ENCODE peak calls at places on chromosome 4, in nine cellular contexts. One of them, this sample, is unnamed.

GRCh38 chr4:81466841-81467671 is 4.7 kb downstream of the RASGEF1B start:
- DNase-seq in RCC 7860: peak; percentile 55
- DNase-seq in activated T-cell treated with anti-CD3 and anti-CD28 coated beads for 4 hours: peak; percentile 75
- DNase-seq in posterior cingulate gyrus: peak; percentile 66
- DNase-seq in stimulated activated CD8-positive, alpha-beta memory T cell treated with anti-CD3 and anti-CD28 coated beads, Interleukin-15, amount 100 ng/mL, for 48 hours: no peak
- DNase-seq in EL: peak; percentile 56
- DNase-seq in H4: peak; percentile 61
- DNase-seq in NCI-H1092 treated with DMSO at 0.1 percent for 48 hours: peak; percentile 78
- DNase-seq in SHP77 treated with DMSO at 0.1 percent for 48 hours: peak; percentile 37
- DNase-seq in this sample: peak; percentile 64

GRCh38 chr4:95701500-95701899 is 138.4 kb upstream of the PDHA2 start:
- DNase-seq in stimulated activated CD8-positive, alpha-beta memory T cell treated with anti-CD3 and anti-CD28 coated beads, Interleukin-15, amount 100 ng/mL, for 48 hours: no peak
- DNase-seq in SHP77 treated with DMSO at 0.1 percent for 48 hours: no peak
- DNase-seq in EL: no peak
- DNase-seq in H4: peak; percentile 42
- DNase-seq in RCC 7860: no peak
- DNase-seq in activated T-cell treated with anti-CD3 and anti-CD28 coated beads for 4 hours: no peak
- DNase-seq in posterior cingulate gyrus: no peak
- DNase-seq in NCI-H1092 treated with DMSO at 0.1 percent for 48 hours: no peak
- DNase-seq in this sample: no peak

GRCh38 chr4:169024762-169025161 is 14.7 kb upstream of the CBR4 start:
- DNase-seq in activated T-cell treated with anti-CD3 and anti-CD28 coated beads for 4 hours: no peak
- DNase-seq in H4: peak; percentile 49
- DNase-seq in posterior cingulate gyrus: no peak
- DNase-seq in SHP77 treated with DMSO at 0.1 percent for 48 hours: no peak
- DNase-seq in NCI-H1092 treated with DMSO at 0.1 percent for 48 hours: peak; percentile 12
- DNase-seq in stimulated activated CD8-positive, alpha-beta memory T cell treated with anti-CD3 and anti-CD28 coated beads, Interleukin-15, amount 100 ng/mL, for 48 hours: no peak
- DNase-seq in EL: peak; percentile 41
- DNase-seq in RCC 7860: no peak
- DNase-seq in this sample: no peak

GRCh38 chr4:175998782-175999181 is 66.9 kb upstream of the WDR17 start:
- DNase-seq in NCI-H1092 treated with DMSO at 0.1 percent for 48 hours: no peak
- DNase-seq in posterior cingulate gyrus: no peak
- DNase-seq in H4: no peak
- DNase-seq in SHP77 treated with DMSO at 0.1 percent for 48 hours: no peak
- DNase-seq in stimulated activated CD8-positive, alpha-beta memory T cell treated with anti-CD3 and anti-CD28 coated beads, Interleukin-15, amount 100 ng/mL, for 48 hours: no peak
- DNase-seq in EL: no peak
- DNase-seq in activated T-cell treated with anti-CD3 and anti-CD28 coated beads for 4 hours: no peak
- DNase-seq in RCC 7860: no peak
- DNase-seq in this sample: no peak

GRCh38 chr4:100379583-100380105 is 138.2 kb downstream of the EMCN start:
- DNase-seq in posterior cingulate gyrus: no peak
- DNase-seq in stimulated activated CD8-positive, alpha-beta memory T cell treated with anti-CD3 and anti-CD28 coated beads, Interleukin-15, amount 100 ng/mL, for 48 hours: no peak
- DNase-seq in SHP77 treated with DMSO at 0.1 percent for 48 hours: no peak
- DNase-seq in NCI-H1092 treated with DMSO at 0.1 percent for 48 hours: no peak
- DNase-seq in RCC 7860: no peak
- DNase-seq in activated T-cell treated with anti-CD3 and anti-CD28 coated beads for 4 hours: no peak
- DNase-seq in H4: no peak
- DNase-seq in EL: no peak
- DNase-seq in this sample: no peak

GRCh38 chr4:7733801-7734650 is 205.6 kb downstream of the AFAP1 start:
- DNase-seq in stimulated activated CD8-positive, alpha-beta memory T cell treated with anti-CD3 and anti-CD28 coated beads, Interleukin-15, amount 100 ng/mL, for 48 hours: no peak
- DNase-seq in EL: no peak
- DNase-seq in H4: no peak
- DNase-seq in activated T-cell treated with anti-CD3 and anti-CD28 coated beads for 4 hours: no peak
- DNase-seq in RCC 7860: no peak
- DNase-seq in posterior cingulate gyrus: no peak
- DNase-seq in SHP77 treated with DMSO at 0.1 percent for 48 hours: no peak
- DNase-seq in NCI-H1092 treated with DMSO at 0.1 percent for 48 hours: no peak
- DNase-seq in this sample: no peak

GRCh38 chr4:10605746-10606482 is 78.7 kb downstream of the CLNK start:
- DNase-seq in EL: peak; percentile 79
- DNase-seq in H4: peak; percentile 47
- DNase-seq in stimulated activated CD8-positive, alpha-beta memory T cell treated with anti-CD3 and anti-CD28 coated beads, Interleukin-15, amount 100 ng/mL, for 48 hours: no peak
- DNase-seq in RCC 7860: peak; percentile 78
- DNase-seq in SHP77 treated with DMSO at 0.1 percent for 48 hours: no peak
- DNase-seq in posterior cingulate gyrus: no peak
- DNase-seq in NCI-H1092 treated with DMSO at 0.1 percent for 48 hours: no peak
- DNase-seq in activated T-cell treated with anti-CD3 and anti-CD28 coated beads for 4 hours: no peak
- DNase-seq in this sample: no peak

GRCh38 chr4:189305500-189305899 is 635.2 kb upstream of the FRG1 start:
- DNase-seq in activated T-cell treated with anti-CD3 and anti-CD28 coated beads for 4 hours: no peak
- DNase-seq in H4: no peak
- DNase-seq in stimulated activated CD8-positive, alpha-beta memory T cell treated with anti-CD3 and anti-CD28 coated beads, Interleukin-15, amount 100 ng/mL, for 48 hours: no peak
- DNase-seq in RCC 7860: no peak
- DNase-seq in EL: no peak
- DNase-seq in NCI-H1092 treated with DMSO at 0.1 percent for 48 hours: peak; percentile 13
- DNase-seq in SHP77 treated with DMSO at 0.1 percent for 48 hours: no peak
- DNase-seq in posterior cingulate gyrus: no peak
- DNase-seq in this sample: no peak

GRCh38 chr4:169272265-169272886 is 1.6 kb upstream of the SH3RF1 start:
- DNase-seq in activated T-cell treated with anti-CD3 and anti-CD28 coated beads for 4 hours: no peak
- DNase-seq in RCC 7860: peak; percentile 21
- DNase-seq in EL: peak; percentile 87
- DNase-seq in NCI-H1092 treated with DMSO at 0.1 percent for 48 hours: no peak
- DNase-seq in posterior cingulate gyrus: no peak
- DNase-seq in stimulated activated CD8-positive, alpha-beta memory T cell treated with anti-CD3 and anti-CD28 coated beads, Interleukin-15, amount 100 ng/mL, for 48 hours: no peak
- DNase-seq in H4: no peak
- DNase-seq in SHP77 treated with DMSO at 0.1 percent for 48 hours: no peak
- DNase-seq in this sample: no peak

GRCh38 chr4:131430302-131430701 is 1718.8 kb upstream of the PCDH10 start:
- DNase-seq in NCI-H1092 treated with DMSO at 0.1 percent for 48 hours: no peak
- DNase-seq in RCC 7860: no peak
- DNase-seq in H4: peak; percentile 15
- DNase-seq in SHP77 treated with DMSO at 0.1 percent for 48 hours: no peak
- DNase-seq in stimulated activated CD8-positive, alpha-beta memory T cell treated with anti-CD3 and anti-CD28 coated beads, Interleukin-15, amount 100 ng/mL, for 48 hours: no peak
- DNase-seq in EL: no peak
- DNase-seq in activated T-cell treated with anti-CD3 and anti-CD28 coated beads for 4 hours: no peak
- DNase-seq in posterior cingulate gyrus: no peak
- DNase-seq in this sample: no peak

GRCh38 chr4:74451214-74451661 is 6.3 kb downstream of the AREG start:
- DNase-seq in posterior cingulate gyrus: no peak
- DNase-seq in stimulated activated CD8-positive, alpha-beta memory T cell treated with anti-CD3 and anti-CD28 coated beads, Interleukin-15, amount 100 ng/mL, for 48 hours: no peak
- DNase-seq in SHP77 treated with DMSO at 0.1 percent for 48 hours: no peak
- DNase-seq in H4: peak; percentile 26
- DNase-seq in RCC 7860: peak; percentile 60
- DNase-seq in NCI-H1092 treated with DMSO at 0.1 percent for 48 hours: no peak
- DNase-seq in activated T-cell treated with anti-CD3 and anti-CD28 coated beads for 4 hours: no peak
- DNase-seq in EL: peak; percentile 68
- DNase-seq in this sample: no peak

GRCh38 chr4:17511041-17511949 is 595 bp downstream of the QDPR start:
- DNase-seq in EL: peak; percentile 62
- DNase-seq in RCC 7860: no peak
- DNase-seq in activated T-cell treated with anti-CD3 and anti-CD28 coated beads for 4 hours: peak; percentile 36
- DNase-seq in stimulated activated CD8-positive, alpha-beta memory T cell treated with anti-CD3 and anti-CD28 coated beads, Interleukin-15, amount 100 ng/mL, for 48 hours: peak; percentile 34
- DNase-seq in SHP77 treated with DMSO at 0.1 percent for 48 hours: no peak
- DNase-seq in NCI-H1092 treated with DMSO at 0.1 percent for 48 hours: peak; percentile 67
- DNase-seq in posterior cingulate gyrus: peak; percentile 46
- DNase-seq in H4: peak; percentile 42
- DNase-seq in this sample: peak; percentile 54

GRCh38 chr4:173009129-173009823 is 159.3 kb upstream of the GALNT7 start:
- DNase-seq in posterior cingulate gyrus: no peak
- DNase-seq in RCC 7860: no peak
- DNase-seq in H4: peak; percentile 66
- DNase-seq in stimulated activated CD8-positive, alpha-beta memory T cell treated with anti-CD3 and anti-CD28 coated beads, Interleukin-15, amount 100 ng/mL, for 48 hours: no peak
- DNase-seq in NCI-H1092 treated with DMSO at 0.1 percent for 48 hours: no peak
- DNase-seq in SHP77 treated with DMSO at 0.1 percent for 48 hours: peak; percentile 43
- DNase-seq in EL: peak; percentile 2
- DNase-seq in activated T-cell treated with anti-CD3 and anti-CD28 coated beads for 4 hours: no peak
- DNase-seq in this sample: no peak

GRCh38 chr4:185179488-185179887 is 24.3 kb downstream of the CFAP97 start:
- DNase-seq in EL: no peak
- DNase-seq in RCC 7860: no peak
- DNase-seq in H4: no peak
- DNase-seq in activated T-cell treated with anti-CD3 and anti-CD28 coated beads for 4 hours: no peak
- DNase-seq in stimulated activated CD8-positive, alpha-beta memory T cell treated with anti-CD3 and anti-CD28 coated beads, Interleukin-15, amount 100 ng/mL, for 48 hours: no peak
- DNase-seq in posterior cingulate gyrus: no peak
- DNase-seq in SHP77 treated with DMSO at 0.1 percent for 48 hours: no peak
- DNase-seq in NCI-H1092 treated with DMSO at 0.1 percent for 48 hours: no peak
- DNase-seq in this sample: no peak

GRCh38 chr4:156765277-156765676 is 206.3 kb downstream of the PDGFC start:
- DNase-seq in SHP77 treated with DMSO at 0.1 percent for 48 hours: no peak
- DNase-seq in H4: no peak
- DNase-seq in posterior cingulate gyrus: no peak
- DNase-seq in activated T-cell treated with anti-CD3 and anti-CD28 coated beads for 4 hours: no peak
- DNase-seq in NCI-H1092 treated with DMSO at 0.1 percent for 48 hours: no peak
- DNase-seq in RCC 7860: no peak
- DNase-seq in stimulated activated CD8-positive, alpha-beta memory T cell treated with anti-CD3 and anti-CD28 coated beads, Interleukin-15, amount 100 ng/mL, for 48 hours: no peak
- DNase-seq in EL: peak; percentile 48
- DNase-seq in this sample: no peak

GRCh38 chr4:8538703-8539567 is 41.3 kb upstream of the GPR78 start:
- DNase-seq in posterior cingulate gyrus: no peak
- DNase-seq in NCI-H1092 treated with DMSO at 0.1 percent for 48 hours: no peak
- DNase-seq in EL: peak; percentile 86
- DNase-seq in RCC 7860: peak; percentile 80
- DNase-seq in stimulated activated CD8-positive, alpha-beta memory T cell treated with anti-CD3 and anti-CD28 coated beads, Interleukin-15, amount 100 ng/mL, for 48 hours: no peak
- DNase-seq in activated T-cell treated with anti-CD3 and anti-CD28 coated beads for 4 hours: no peak
- DNase-seq in SHP77 treated with DMSO at 0.1 percent for 48 hours: no peak
- DNase-seq in H4: no peak
- DNase-seq in this sample: no peak

GRCh38 chr4:6658635-6659075 is 18.2 kb downstream of the MRFAP1 start:
- DNase-seq in NCI-H1092 treated with DMSO at 0.1 percent for 48 hours: no peak
- DNase-seq in posterior cingulate gyrus: no peak
- DNase-seq in H4: no peak
- DNase-seq in stimulated activated CD8-positive, alpha-beta memory T cell treated with anti-CD3 and anti-CD28 coated beads, Interleukin-15, amount 100 ng/mL, for 48 hours: no peak
- DNase-seq in SHP77 treated with DMSO at 0.1 percent for 48 hours: no peak
- DNase-seq in RCC 7860: no peak
- DNase-seq in activated T-cell treated with anti-CD3 and anti-CD28 coated beads for 4 hours: peak; percentile 30
- DNase-seq in EL: peak; percentile 50
- DNase-seq in this sample: peak; percentile 31

GRCh38 chr4:168708108-168708507 is 211.3 kb downstream of the PALLD start:
- DNase-seq in posterior cingulate gyrus: no peak
- DNase-seq in stimulated activated CD8-positive, alpha-beta memory T cell treated with anti-CD3 and anti-CD28 coated beads, Interleukin-15, amount 100 ng/mL, for 48 hours: no peak
- DNase-seq in activated T-cell treated with anti-CD3 and anti-CD28 coated beads for 4 hours: no peak
- DNase-seq in H4: no peak
- DNase-seq in EL: no peak
- DNase-seq in SHP77 treated with DMSO at 0.1 percent for 48 hours: no peak
- DNase-seq in NCI-H1092 treated with DMSO at 0.1 percent for 48 hours: no peak
- DNase-seq in RCC 7860: peak; percentile 21
- DNase-seq in this sample: no peak

GRCh38 chr4:1748465-1748995 is 27.2 kb downstream of the TACC3 start:
- DNase-seq in activated T-cell treated with anti-CD3 and anti-CD28 coated beads for 4 hours: peak; percentile 66
- DNase-seq in stimulated activated CD8-positive, alpha-beta memory T cell treated with anti-CD3 and anti-CD28 coated beads, Interleukin-15, amount 100 ng/mL, for 48 hours: peak; percentile 72
- DNase-seq in H4: peak; percentile 70
- DNase-seq in posterior cingulate gyrus: peak; percentile 59
- DNase-seq in RCC 7860: peak; percentile 60
- DNase-seq in EL: peak; percentile 69
- DNase-seq in SHP77 treated with DMSO at 0.1 percent for 48 hours: peak; percentile 0
- DNase-seq in NCI-H1092 treated with DMSO at 0.1 percent for 48 hours: peak; percentile 70
- DNase-seq in this sample: peak; percentile 93

GRCh38 chr4:113389160-113389559 is 339.7 kb downstream of the ANK2 start:
- DNase-seq in stimulated activated CD8-positive, alpha-beta memory T cell treated with anti-CD3 and anti-CD28 coated beads, Interleukin-15, amount 100 ng/mL, for 48 hours: no peak
- DNase-seq in SHP77 treated with DMSO at 0.1 percent for 48 hours: no peak
- DNase-seq in RCC 7860: no peak
- DNase-seq in NCI-H1092 treated with DMSO at 0.1 percent for 48 hours: no peak
- DNase-seq in H4: no peak
- DNase-seq in posterior cingulate gyrus: no peak
- DNase-seq in EL: no peak
- DNase-seq in activated T-cell treated with anti-CD3 and anti-CD28 coated beads for 4 hours: no peak
- DNase-seq in this sample: no peak

GRCh38 chr4:138669479-138670165 is 346.0 kb upstream of the NOCT start:
- DNase-seq in stimulated activated CD8-positive, alpha-beta memory T cell treated with anti-CD3 and anti-CD28 coated beads, Interleukin-15, amount 100 ng/mL, for 48 hours: no peak
- DNase-seq in posterior cingulate gyrus: no peak
- DNase-seq in H4: peak; percentile 21
- DNase-seq in SHP77 treated with DMSO at 0.1 percent for 48 hours: no peak
- DNase-seq in EL: peak; percentile 72
- DNase-seq in NCI-H1092 treated with DMSO at 0.1 percent for 48 hours: no peak
- DNase-seq in activated T-cell treated with anti-CD3 and anti-CD28 coated beads for 4 hours: no peak
- DNase-seq in RCC 7860: peak; percentile 14
- DNase-seq in this sample: no peak

GRCh38 chr4:38243385-38244053 is 283.3 kb downstream of the PTTG2 start:
- DNase-seq in H4: peak; percentile 29
- DNase-seq in posterior cingulate gyrus: no peak
- DNase-seq in stimulated activated CD8-positive, alpha-beta memory T cell treated with anti-CD3 and anti-CD28 coated beads, Interleukin-15, amount 100 ng/mL, for 48 hours: no peak
- DNase-seq in SHP77 treated with DMSO at 0.1 percent for 48 hours: no peak
- DNase-seq in RCC 7860: no peak
- DNase-seq in NCI-H1092 treated with DMSO at 0.1 percent for 48 hours: no peak
- DNase-seq in activated T-cell treated with anti-CD3 and anti-CD28 coated beads for 4 hours: no peak
- DNase-seq in EL: no peak
- DNase-seq in this sample: no peak

GRCh38 chr4:10160280-10160856 is 43.8 kb upstream of the WDR1 start:
- DNase-seq in H4: peak; percentile 31
- DNase-seq in stimulated activated CD8-positive, alpha-beta memory T cell treated with anti-CD3 and anti-CD28 coated beads, Interleukin-15, amount 100 ng/mL, for 48 hours: no peak
- DNase-seq in SHP77 treated with DMSO at 0.1 percent for 48 hours: no peak
- DNase-seq in NCI-H1092 treated with DMSO at 0.1 percent for 48 hours: no peak
- DNase-seq in RCC 7860: no peak
- DNase-seq in posterior cingulate gyrus: no peak
- DNase-seq in EL: peak; percentile 25
- DNase-seq in activated T-cell treated with anti-CD3 and anti-CD28 coated beads for 4 hours: no peak
- DNase-seq in this sample: no peak

GRCh38 chr4:151204925-151205524 is 71.9 kb upstream of the PRSS48 start:
- DNase-seq in SHP77 treated with DMSO at 0.1 percent for 48 hours: no peak
- DNase-seq in stimulated activated CD8-positive, alpha-beta memory T cell treated with anti-CD3 and anti-CD28 coated beads, Interleukin-15, amount 100 ng/mL, for 48 hours: no peak
- DNase-seq in EL: no peak
- DNase-seq in NCI-H1092 treated with DMSO at 0.1 percent for 48 hours: no peak
- DNase-seq in RCC 7860: no peak
- DNase-seq in posterior cingulate gyrus: no peak
- DNase-seq in activated T-cell treated with anti-CD3 and anti-CD28 coated beads for 4 hours: no peak
- DNase-seq in H4: no peak
- DNase-seq in this sample: no peak

GRCh38 chr4:110059556-110060191 is 138.7 kb downstream of the ELOVL6 start:
- DNase-seq in EL: peak; percentile 18
- DNase-seq in NCI-H1092 treated with DMSO at 0.1 percent for 48 hours: no peak
- DNase-seq in H4: no peak
- DNase-seq in activated T-cell treated with anti-CD3 and anti-CD28 coated beads for 4 hours: no peak
- DNase-seq in stimulated activated CD8-positive, alpha-beta memory T cell treated with anti-CD3 and anti-CD28 coated beads, Interleukin-15, amount 100 ng/mL, for 48 hours: no peak
- DNase-seq in posterior cingulate gyrus: no peak
- DNase-seq in RCC 7860: no peak
- DNase-seq in SHP77 treated with DMSO at 0.1 percent for 48 hours: no peak
- DNase-seq in this sample: no peak

GRCh38 chr4:108360857-108361820 is 192.4 kb upstream of the LEF1 start:
- DNase-seq in stimulated activated CD8-positive, alpha-beta memory T cell treated with anti-CD3 and anti-CD28 coated beads, Interleukin-15, amount 100 ng/mL, for 48 hours: no peak
- DNase-seq in EL: peak; percentile 91
- DNase-seq in H4: peak; percentile 79
- DNase-seq in posterior cingulate gyrus: no peak
- DNase-seq in activated T-cell treated with anti-CD3 and anti-CD28 coated beads for 4 hours: no peak
- DNase-seq in NCI-H1092 treated with DMSO at 0.1 percent for 48 hours: no peak
- DNase-seq in RCC 7860: no peak
- DNase-seq in SHP77 treated with DMSO at 0.1 percent for 48 hours: no peak
- DNase-seq in this sample: no peak

This sample was measured in stimulated activated CD4-positive, alpha-beta T cell treated with anti-CD3 and anti-CD28 coated beads, Interleukin-4, amount 100 ng/mL, for 48 hours.